ENCODE peak calls at places on chromosomes 5 and 9, in eight cellular contexts. N is CD4-positive, alpha-beta memory T cell; V is activated naive CD8-positive, alpha-beta T cell treated with anti-CD3 and anti-CD28 coated beads, Interleukin-2, amount 50 U/mL, for 24 hours; U is SW480; G is Calu3; T is sciatic nerve; B is dorsolateral prefrontal cortex; F is DMS 273 treated with DMSO at 0.1 percent for 48 hours. C is an unnamed sample.

GRCh38 chr9:125421156-125421555 is 159.5 kb downstream of the GAPVD1 start:
- DNase-seq in G (no peak), N (no peak), V (no peak), T (no peak), B (no peak), F (no peak), U (no peak), C (no peak)

GRCh38 chr5:172187118-172188032 is 649 bp downstream of the STK10 start:
- DNase-seq in F (no peak), T (peak), N (peak), V (peak), G (peak), U (peak), B (no peak), C (no peak)

GRCh38 chr5:132102101-132102701 is 28.6 kb downstream of the CSF2 start:
- DNase-seq in F (no peak), B (no peak), U (peak), N (peak), G (no peak), V (peak), T (no peak), C (no peak)

GRCh38 chr9:130663258-130664171 is 879 bp upstream of the PRDM12 start:
- DNase-seq in B (no peak), U (peak), F (no peak), T (no peak), N (no peak), V (no peak), G (no peak), C (no peak)

GRCh38 chr5:72693001-72693442 is 123.4 kb upstream of the TNPO1 start:
- DNase-seq in U (no peak), B (no peak), N (no peak), G (no peak), F (no peak), V (no peak), T (no peak), C (no peak)

GRCh38 chr5:56501949-56502557 is 268.9 kb upstream of the ANKRD55 start:
- DNase-seq in V (no peak), T (no peak), F (no peak), N (no peak), U (no peak), G (peak), B (no peak), C (no peak)

GRCh38 chr5:38373733-38374132 is 115.4 kb downstream of the EGFLAM start:
- DNase-seq in F (peak), T (no peak), V (no peak), G (no peak), N (no peak), U (no peak), B (no peak), C (no peak)

GRCh38 chr5:176817864-176818377 is 7.6 kb downstream of the UNC5A start:
- DNase-seq in N (no peak), V (peak), G (peak), T (no peak), B (peak), U (peak), F (no peak), C (no peak)

GRCh38 chr5:150559701-150560100 is 51.8 kb downstream of the NDST1 start:
- DNase-seq in F (no peak), N (no peak), G (no peak), B (no peak), U (no peak), V (no peak), T (peak), C (no peak)

GRCh38 chr5:926416-927171 is 33.9 kb downstream of the TRIP13 start:
- DNase-seq in F (no peak), U (no peak), T (peak), G (no peak), V (peak), N (peak), B (no peak), C (no peak)

GRCh38 chr5:3325811-3326568 is 269.6 kb upstream of the IRX1 start:
- DNase-seq in N (no peak), B (no peak), T (no peak), G (no peak), F (no peak), V (no peak), U (no peak), C (no peak)

GRCh38 chr9:81592890-81593271 is 96.5 kb downstream of the TLE1 start:
- DNase-seq in B (no peak), F (no peak), G (no peak), N (no peak), V (no peak), T (no peak), U (no peak), C (no peak)

GRCh38 chr5:77904362-77904761 is 128.2 kb upstream of the TBCA start:
- DNase-seq in G (no peak), B (no peak), V (no peak), T (no peak), U (no peak), F (no peak), N (no peak), C (no peak)

GRCh38 chr9:72280913-72281500 is 84.0 kb downstream of the ZFAND5 start:
- DNase-seq in T (peak), V (peak), U (peak), N (peak), G (peak), B (peak), F (no peak), C (peak)

GRCh38 chr9:107587175-107587963 is 97.8 kb upstream of the KLF4 start:
- DNase-seq in U (no peak), G (peak), B (no peak), V (no peak), T (peak), N (no peak), F (no peak), C (no peak)

GRCh38 chr5:10251409-10251808 is 1.3 kb downstream of the CCT5 start:
- DNase-seq in U (no peak), V (no peak), B (no peak), G (no peak), N (no peak), T (no peak), F (no peak), C (no peak)

GRCh38 chr5:31585519-31586270 is 53.2 kb upstream of the PDZD2 start:
- DNase-seq in N (no peak), U (no peak), T (no peak), G (no peak), V (no peak), F (no peak), B (no peak), C (no peak)

GRCh38 chr9:137550958-137551655 is 572 bp upstream of the MRPL41 start:
- DNase-seq in U (peak), F (no peak), N (no peak), B (no peak), V (no peak), T (no peak), G (peak), C (no peak)

GRCh38 chr5:138901716-138902115 is 26.6 kb upstream of the LRRTM2 start:
- DNase-seq in N (no peak), T (no peak), V (no peak), G (no peak), U (no peak), B (no peak), F (no peak), C (no peak)

GRCh38 chr5:141598389-141599360 is 20.1 kb downstream of the DIAPH1 start:
- DNase-seq in V (no peak), F (no peak), B (no peak), N (peak), U (no peak), G (no peak), T (no peak), C (no peak)

GRCh38 chr5:170267431-170268152 is 30.0 kb downstream of the LCP2 start:
- DNase-seq in T (peak), F (peak), V (peak), U (peak), G (peak), N (peak), B (peak), C (peak)

GRCh38 chr5:5886812-5887486 is 464.5 kb downstream of the ICE1 start:
- DNase-seq in V (peak), F (no peak), T (no peak), N (peak), B (no peak), G (peak), U (no peak), C (no peak)

GRCh38 chr9:127058645-127059021 is 63.8 kb downstream of the ANGPTL2 start:
- DNase-seq in F (peak), V (no peak), U (peak), T (no peak), B (no peak), G (no peak), N (no peak), C (no peak)

GRCh38 chr9:127053908-127054307 is 68.5 kb downstream of the ANGPTL2 start:
- DNase-seq in F (no peak), V (no peak), G (no peak), B (no peak), T (no peak), N (no peak), U (no peak), C (no peak)

GRCh38 chr9:26665676-26666075 is 226.9 kb downstream of the CAAP1 start:
- DNase-seq in V (no peak), G (no peak), T (no peak), F (no peak), N (no peak), B (no peak), U (no peak), C (no peak)

GRCh38 chr9:8917978-8918739 is 1118.6 kb upstream of the DMAC1 start:
- DNase-seq in U (no peak), T (no peak), N (no peak), F (no peak), G (no peak), B (no peak), V (no peak), C (no peak)

GRCh38 chr9:107513464-107514092 is 24.0 kb upstream of the KLF4 start:
- DNase-seq in F (no peak), U (no peak), B (no peak), G (no peak), T (no peak), V (no peak), N (no peak), C (no peak)